ENCODE peak calls at places on chromosomes 6 and 20, in seven cellular contexts. V is heart right ventricle; N is left ventricle myocardium inferior; I is tibial nerve; T is cardiac muscle cell; B is left lung; P is CD4-positive, alpha-beta T cell. C is an unnamed sample.
A peak's percentile ranks its signal among the peaks of the same experiment; 100 is the strongest.

GRCh38 chr6:445571-446417 is 54.2 kb downstream of the IRF4 start:
- DNase-seq in V (no peak), N (no peak), I (no peak), T (no peak), B (no peak), P (no peak), C (no peak)

GRCh38 chr20:62300319-62300718 is 2.5 kb upstream of the ADRM1 start:
- DNase-seq in V (no peak), N (no peak), I (no peak), T (no peak), B (no peak), P (no peak), C (no peak)

GRCh38 chr20:25237610-25238318 is 10.1 kb upstream of the PYGB start:
- DNase-seq in V (no peak), N (no peak), I (peak; percentile 80), T (peak; percentile 99), B (peak; percentile 65), P (no peak), C (peak; percentile 37)

GRCh38 chr6:111503194-111503593 is 20.2 kb upstream of the REV3L start:
- DNase-seq in V (no peak), N (no peak), I (no peak), T (peak; percentile 42), B (no peak), P (no peak), C (no peak)

GRCh38 chr20:17654649-17655285 is 27.3 kb downstream of the RRBP1 start:
- DNase-seq in V (peak; percentile 46), N (no peak), I (peak; percentile 82), T (peak; percentile 70), B (peak; percentile 29), P (no peak), C (no peak)

GRCh38 chr6:166411721-166412151 is 29.0 kb upstream of the MPC1 start:
- DNase-seq in V (no peak), N (no peak), I (no peak), T (no peak), B (no peak), P (no peak), C (no peak)

GRCh38 chr20:63895886-63896135 is 885 bp downstream of the DNAJC5 start:
- DNase-seq in V (no peak), N (no peak), I (no peak), T (peak; percentile 27), B (no peak), P (no peak), C (no peak)

GRCh38 chr6:99905209-99906106 is 88.6 kb downstream of the MCHR2 start:
- DNase-seq in V (no peak), N (no peak), I (no peak), T (peak; percentile 40), B (no peak), P (no peak), C (no peak)

GRCh38 chr6:17057322-17057721 is 44.5 kb upstream of the STMND1 start:
- DNase-seq in V (no peak), N (no peak), I (no peak), T (peak; percentile 21), B (no peak), P (no peak), C (no peak)

GRCh38 chr6:67986694-67987232 is 648.3 kb upstream of the ADGRB3 start:
- DNase-seq in V (no peak), N (no peak), I (no peak), T (peak; percentile 16), B (no peak), P (no peak), C (no peak)

GRCh38 chr6:42372699-42373098 is 79.0 kb downstream of the TRERF1 start:
- DNase-seq in V (no peak), N (no peak), I (no peak), T (no peak), B (no peak), P (no peak), C (no peak)

GRCh38 chr6:73923899-73924485 is 228.0 kb downstream of the CD109 start:
- DNase-seq in V (no peak), N (no peak), I (peak; percentile 52), T (peak; percentile 68), B (no peak), P (no peak), C (no peak)

GRCh38 chr20:22430154-22430745 is 154.1 kb downstream of the FOXA2 start:
- DNase-seq in V (no peak), N (no peak), I (no peak), T (peak; percentile 34), B (no peak), P (no peak), C (no peak)

GRCh38 chr6:118228856-118229255 is 319.2 kb upstream of the PLN start:
- DNase-seq in V (no peak), N (no peak), I (no peak), T (no peak), B (no peak), P (no peak), C (no peak)

GRCh38 chr6:133503330-133503729 is 262.2 kb downstream of the EYA4 start:
- DNase-seq in V (no peak), N (no peak), I (no peak), T (peak; percentile 36), B (no peak), P (no peak), C (no peak)

GRCh38 chr6:141452354-141452686 is 680.4 kb upstream of the GJE1 start:
- DNase-seq in V (no peak), N (no peak), I (no peak), T (no peak), B (no peak), P (no peak), C (no peak)
- H3K27ac ChIP-seq in V (no peak overlapping the region), N (no peak overlapping the region), I (no peak overlapping the region), T (no peak overlapping the region), B (no peak overlapping the region), P (no peak overlapping the region), C (no peak overlapping the region)

GRCh38 chr20:45372646-45373352 is 5.3 kb downstream of the TP53TG5 start:
- DNase-seq in V (peak; percentile 52), N (no peak), I (no peak), T (peak; percentile 27), B (peak; percentile 53), P (no peak), C (peak; percentile 79)

GRCh38 chr20:45374101-45374467 is 4.0 kb downstream of the TP53TG5 start:
- DNase-seq in V (no peak), N (no peak), I (no peak), T (no peak), B (no peak), P (no peak), C (no peak)

GRCh38 chr20:45374966-45375365 is 3.2 kb downstream of the TP53TG5 start:
- DNase-seq in V (no peak), N (no peak), I (no peak), T (no peak), B (no peak), P (no peak), C (no peak)

GRCh38 chr20:45372241-45372640 is 5.9 kb downstream of the TP53TG5 start:
- DNase-seq in V (no peak), N (no peak), I (no peak), T (no peak), B (no peak), P (no peak), C (no peak)

DNA sequence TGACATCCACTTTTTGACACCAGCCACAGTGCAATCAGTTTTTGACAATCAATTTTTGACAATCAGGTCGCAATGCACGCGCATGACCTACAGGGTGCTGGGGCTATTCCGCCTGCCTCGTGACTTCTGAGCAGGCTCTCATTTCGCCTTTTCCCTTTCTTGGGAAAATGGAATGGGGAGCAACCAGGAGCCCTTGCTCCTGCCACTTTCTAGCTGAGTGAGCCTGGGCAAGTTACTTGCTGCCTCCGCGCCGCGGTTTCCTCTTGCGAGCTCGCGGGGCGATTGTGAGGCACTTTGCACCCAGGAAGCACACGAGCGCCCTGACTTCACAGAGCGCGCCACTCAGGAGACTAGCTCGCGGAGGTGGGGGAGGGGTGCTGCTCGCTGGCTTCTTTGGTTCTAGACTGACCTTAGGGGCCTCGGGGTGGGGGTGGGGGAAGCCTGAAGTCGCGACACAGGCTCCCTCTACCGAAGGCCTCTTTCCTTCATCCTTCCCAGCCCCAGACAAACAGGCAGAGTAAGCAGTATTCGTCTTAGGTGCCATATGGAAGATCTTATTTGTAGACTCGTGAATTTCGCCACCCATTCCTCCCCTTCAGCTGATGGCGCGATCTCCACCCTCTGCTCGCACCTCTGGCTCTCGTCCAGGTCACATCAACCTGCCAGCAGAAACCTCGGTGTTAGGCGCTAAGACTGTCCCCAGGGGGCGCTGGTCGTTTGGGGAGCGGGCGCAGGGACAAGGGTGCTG is 4.6 kb downstream of the TP53TG5 start:
- DNase-seq in V (peak; percentile 92), N (peak; percentile 88), I (peak; percentile 84), T (peak; percentile 88), B (peak; percentile 92), P (peak; percentile 84), C (peak; percentile 86)
- H3K27ac ChIP-seq in V (peak overlapping the region; percentile 77), N (peak overlapping the region; percentile 81), I (peak overlapping the region; percentile 79), T (no peak overlapping the region), B (peak overlapping the region; percentile 48), P (peak overlapping the region; percentile 62), C (peak overlapping the region; percentile 95)

GRCh38 chr20:58018590-58018989 is 209.9 kb downstream of the ANKRD60 start:
- DNase-seq in V (no peak), N (no peak), I (no peak), T (no peak), B (no peak), P (no peak), C (no peak)
- H3K27ac ChIP-seq in V (no peak overlapping the region), N (peak overlapping the region; percentile 40), I (no peak overlapping the region), T (no peak overlapping the region), B (no peak overlapping the region), P (no peak overlapping the region), C (no peak overlapping the region)

GRCh38 chr6:156807795-156808194 is 30.6 kb downstream of the ARID1B start:
- DNase-seq in V (no peak), N (no peak), I (no peak), T (no peak), B (no peak), P (no peak), C (no peak)

GRCh38 chr6:156809034-156809433 is 31.9 kb downstream of the ARID1B start:
- DNase-seq in V (no peak), N (no peak), I (peak; percentile 68), T (peak; percentile 50), B (no peak), P (no peak), C (no peak)

GRCh38 chr6:156809446-156810178 is 32.4 kb downstream of the ARID1B start:
- DNase-seq in V (no peak), N (no peak), I (no peak), T (no peak), B (no peak), P (no peak), C (no peak)

GRCh38 chr6:156808287-156808686 is 31.1 kb downstream of the ARID1B start:
- DNase-seq in V (no peak), N (no peak), I (no peak), T (peak; percentile 64), B (no peak), P (no peak), C (peak; percentile 59)

DNA sequence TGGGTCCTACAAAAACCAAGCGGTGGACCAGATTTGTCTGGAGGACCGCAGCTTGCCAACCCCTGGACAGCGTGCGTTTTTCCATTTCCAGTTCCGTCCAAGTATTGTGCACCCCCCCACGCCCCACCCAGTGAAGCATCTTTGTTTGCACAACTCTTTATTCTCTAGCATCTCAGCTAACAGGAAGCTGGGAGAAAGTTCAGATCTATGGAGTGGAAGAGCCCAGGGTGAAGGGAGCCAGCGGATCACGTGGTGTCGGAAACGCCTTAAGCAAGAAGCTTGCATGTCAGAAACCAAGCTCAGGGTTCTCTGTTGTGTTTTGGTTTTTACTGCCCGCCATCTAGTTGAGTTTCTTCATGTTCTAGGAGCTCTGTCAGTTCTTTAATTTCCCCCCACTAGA is 29.9 kb downstream of the ARID1B start:
- DNase-seq in V (no peak), N (no peak), I (no peak), T (no peak), B (no peak), P (no peak), C (no peak)
- H3K27ac ChIP-seq in V (no peak overlapping the region), N (peak overlapping the region; percentile 46), I (no peak overlapping the region), T (peak overlapping the region; percentile 34), B (peak overlapping the region; percentile 1), P (no peak overlapping the region), C (no peak overlapping the region)

C was measured in dorsolateral prefrontal cortex.